ENCODE peak calls at places on chromosomes 13 and 19, in eight cellular contexts. Z is dorsolateral prefrontal cortex; G is Daoy; K is HTR-8/SVneo; Y is CD8-positive, alpha-beta T cell; L is NCI-H1092; Q is RWPE1; P is endothelial cell. S is an unnamed sample.

GRCh38 chr19:46515879-46516350 is 20.2 kb upstream of the PNMA8B start:
- DNase-seq in Z (no peak), G (peak; percentile 35), K (peak; percentile 66), Y (no peak), L (no peak), Q (peak; percentile 57), P (no peak), S (peak; percentile 60)

GRCh38 chr19:6233051-6233826 is 46.5 kb downstream of the MLLT1 start:
- DNase-seq in Z (no peak), G (no peak), K (no peak), Y (no peak), L (no peak), Q (no peak), P (no peak), S (no peak)

GRCh38 chr13:52447815-52448552 is 2.5 kb downstream of the VPS36 start:
- DNase-seq in Z (no peak), G (peak; percentile 18), K (no peak), Y (no peak), L (no peak), Q (no peak), P (no peak), S (no peak)

GRCh38 chr19:3061214-3062161 is 807 bp downstream of the TLE5 start:
- DNase-seq in Z (no peak), G (peak; percentile 38), K (peak; percentile 44), Y (peak; percentile 86), L (no peak), Q (peak; percentile 35), P (no peak), S (no peak)

GRCh38 chr19:14410054-14410774 is 8.9 kb downstream of the DDX39A start:
- DNase-seq in Z (no peak), G (no peak), K (no peak), Y (peak; percentile 68), L (no peak), Q (no peak), P (no peak), S (no peak)

GRCh38 chr19:43316591-43317319 is 36.7 kb upstream of the CD177 start:
- DNase-seq in Z (no peak), G (peak; percentile 81), K (no peak), Y (no peak), L (no peak), Q (peak; percentile 19), P (no peak), S (peak; percentile 49)

GRCh38 chr19:3250675-3251074 is 26.2 kb downstream of the CELF5 start:
- DNase-seq in Z (no peak), G (peak; percentile 48), K (no peak), Y (peak; percentile 46), L (no peak), Q (peak; percentile 35), P (no peak), S (peak; percentile 33)

GRCh38 chr19:48512504-48513288 is 1.1 kb upstream of the LMTK3 start:
- DNase-seq in Z (no peak), G (no peak), K (no peak), Y (peak; percentile 38), L (no peak), Q (no peak), P (no peak), S (no peak)

GRCh38 chr19:1169921-1170885 is 3.9 kb downstream of the SBNO2 start:
- DNase-seq in Z (peak; percentile 66), G (peak; percentile 90), K (no peak), Y (peak; percentile 18), L (no peak), Q (peak; percentile 76), P (no peak), S (peak; percentile 86)

GRCh38 chr13:65236841-65237418 is 1993.2 kb downstream of the PCDH9 start:
- DNase-seq in Z (no peak), G (no peak), K (no peak), Y (no peak), L (no peak), Q (no peak), P (no peak), S (no peak)

GRCh38 chr19:16044746-16045145 is 31.5 kb upstream of the TPM4 start:
- DNase-seq in Z (no peak), G (no peak), K (no peak), Y (no peak), L (no peak), Q (no peak), P (no peak), S (no peak)

GRCh38 chr19:19297759-19298158 is 22.6 kb downstream of the SUGP1 start:
- DNase-seq in Z (no peak), G (no peak), K (no peak), Y (no peak), L (no peak), Q (no peak), P (no peak), S (no peak)

GRCh38 chr13:23469901-23470525 is 36.5 kb upstream of the SACS start:
- DNase-seq in Z (no peak), G (no peak), K (peak; percentile 10), Y (no peak), L (no peak), Q (no peak), P (no peak), S (peak; percentile 42)

S was measured in COLO829.